ENCODE peak calls at places on chromosomes 5 and 9, in four cellular contexts. Y is GM12878, V is K562, C is HepG2. Z is an unnamed sample.

GRCh38 chr9:128987800-128988199 is 40.3 kb downstream of the NUP188 start:
- DNase-seq in V (no peak), Y (no peak), C (no peak), Z (no peak)

GRCh38 chr9:115517335-115518075 is 399.5 kb upstream of the TNC start:
- DNase-seq in V (no peak), Y (no peak), C (no peak), Z (no peak)

GRCh38 chr9:91847576-91847975 is 102.5 kb downstream of the ROR2 start:
- DNase-seq in C (no peak), Y (no peak), V (no peak), Z (no peak)

GRCh38 chr9:5578018-5578697 is 50.7 kb upstream of the RIC1 start:
- DNase-seq in V (no peak), C (no peak), Y (no peak), Z (no peak)

GRCh38 chr5:178113141-178113787 is at the start of gene N4BP3:
- DNase-seq in C (no peak), V (peak), Y (no peak), Z (peak)

GRCh38 chr9:129996161-129996849 is 46.7 kb downstream of the FNBP1 start:
- DNase-seq in V (no peak), C (no peak), Y (no peak), Z (no peak)

GRCh38 chr9:134496413-134497282 is 145.0 kb upstream of the COL5A1 start:
- DNase-seq in Y (no peak), V (no peak), C (no peak), Z (no peak)

GRCh38 chr5:8478308-8478707 is 609.4 kb downstream of the MTRR start:
- DNase-seq in Y (no peak), V (no peak), C (no peak), Z (no peak)

GRCh38 chr9:124754289-124754688 is 16.8 kb downstream of the NR6A1 start:
- DNase-seq in V (peak), C (no peak), Y (no peak), Z (no peak)
- TF ChIP-seq BHLHE40 in V (no peak), C (no peak), Y (no peak), Z (no peak)

GRCh38 chr5:142181096-142181495 is 72.5 kb downstream of the NDFIP1 start:
- DNase-seq in V (no peak), C (no peak), Y (no peak), Z (no peak)
- TF ChIP-seq FOXK2 in V (no peak), C (no peak), Y (no peak), Z (no peak)

GRCh38 chr9:116653580-116654355 is 33.3 kb upstream of the TRIM32 start:
- DNase-seq in V (no peak), C (peak), Y (no peak), Z (no peak)
- TF ChIP-seq SP1 in V (no peak), C (no peak), Y (no peak), Z (no peak)

GRCh38 chr5:14503681-14504331 is 77.8 kb upstream of the OTULINL start:
- DNase-seq in V (no peak), Y (no peak), C (no peak), Z (no peak)

GRCh38 chr5:14504332-14504727 is 77.3 kb upstream of the OTULINL start:
- DNase-seq in V (no peak), Y (no peak), C (no peak), Z (no peak)

GRCh38 chr5:14504816-14505215 is 76.8 kb upstream of the OTULINL start:
- DNase-seq in C (no peak), Y (no peak), V (no peak), Z (no peak)

GRCh38 chr5:14506661-14507060 is 74.9 kb upstream of the OTULINL start:
- DNase-seq in Y (no peak), V (no peak), C (no peak), Z (no peak)

GRCh38 chr5:14505310-14506140 is 76.1 kb upstream of the OTULINL start:
- DNase-seq in Y (no peak), C (no peak), V (no peak), Z (no peak)
- TF ChIP-seq BHLHE40 in Y (no peak), C (no peak), V (no peak), Z (no peak)

DNA sequence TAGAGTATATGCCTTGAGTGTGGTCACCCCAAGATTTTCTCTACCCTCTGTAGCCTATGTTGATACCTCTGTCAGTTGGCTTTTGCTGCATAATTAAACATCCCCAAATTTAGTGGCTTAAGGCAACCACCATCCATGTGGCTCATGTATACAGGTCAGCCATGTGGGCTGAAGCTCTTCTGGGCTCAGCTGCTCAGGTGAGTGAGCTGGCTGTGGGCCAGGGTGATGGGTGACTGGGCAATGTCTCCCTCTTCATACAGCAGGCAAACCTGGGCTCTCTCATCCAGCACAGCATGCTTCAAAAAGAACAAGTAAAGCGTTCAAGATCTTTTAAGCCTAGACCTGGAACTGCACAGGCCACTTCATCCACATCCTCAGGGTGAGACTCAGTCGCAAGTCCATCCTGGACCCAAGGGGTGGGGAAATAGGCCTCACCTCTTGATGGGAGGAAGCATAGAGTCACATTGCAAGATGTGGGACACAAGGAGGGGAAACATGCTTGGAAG is 188.2 kb upstream of the TAS2R1 start:
- DNase-seq in Y (no peak), C (no peak), V (no peak), Z (no peak)
- TF ChIP-seq FOXK2 in Y (no peak), C (no peak), V (no peak), Z (no peak)

DNA sequence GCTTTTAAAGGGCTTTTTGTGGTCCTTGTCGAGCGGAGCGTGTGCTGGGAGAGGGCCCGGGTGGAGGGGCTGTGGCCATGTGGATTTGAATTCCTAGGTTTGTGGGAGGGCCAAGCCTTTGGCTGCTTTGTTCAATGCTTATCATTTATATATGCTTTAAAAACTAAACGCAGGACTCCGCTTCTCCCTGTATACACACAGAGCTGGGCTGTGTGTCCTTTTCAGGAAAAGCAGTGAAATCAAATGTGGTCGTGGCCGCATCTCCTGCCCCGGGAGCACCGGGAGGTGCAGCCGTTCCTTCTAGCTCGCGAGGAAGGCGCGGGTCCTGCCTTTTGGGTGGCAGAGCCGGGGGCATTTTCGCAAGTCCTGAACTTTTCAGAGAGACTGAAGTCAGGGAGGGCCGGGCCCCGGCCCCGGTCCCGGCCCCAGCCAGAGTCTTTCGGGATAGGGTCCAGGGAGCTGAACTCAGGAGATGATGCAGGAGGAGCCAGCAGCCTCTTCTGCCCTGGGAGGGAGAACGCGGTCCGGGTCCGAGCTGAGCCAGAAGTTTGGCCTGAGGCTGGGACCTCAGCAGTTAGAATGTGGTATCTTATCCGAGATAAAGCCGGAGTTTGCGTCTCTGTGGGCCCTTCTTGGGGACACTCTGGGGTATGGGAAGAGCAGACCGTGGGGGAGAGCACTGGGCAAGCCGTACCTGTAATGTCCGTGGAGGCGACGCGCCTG is 158.8 kb downstream of the C9orf152 start:
- DNase-seq in Y (no peak), V (no peak), C (no peak), Z (peak)
- TF ChIP-seq SP1 in Y (no peak), V (no peak), C (no peak), Z (no peak)